ENCODE peak calls at places on chromosomes 6 and 20, in nine cellular contexts. L, C, T, Y, E, K, H, I and S are unnamed samples. For H3K27me3, the result is how much of the 10 kb centered on the place peaks cover.

GRCh38 chr20:6767166-6767535 is 335 bp upstream of the BMP2 start:
- DNase-seq in C (no peak), E (no peak), I (no peak), K (no peak), H (no peak), T (no peak), L (no peak), Y (no peak), S (no peak)

GRCh38 chr6:107033136-107033535 is 5.1 kb downstream of the MTRES1 start:
- DNase-seq in K (peak), C (no peak), I (no peak), H (no peak), L (no peak), E (no peak), T (no peak), Y (no peak), S (no peak)

GRCh38 chr6:164286021-164286420 is 871.5 kb downstream of the QKI start:
- DNase-seq in C (no peak), L (no peak), H (no peak), T (no peak), K (no peak), I (no peak), E (no peak), Y (no peak), S (no peak)

GRCh38 chr6:29011276-29011734 is 6.2 kb upstream of the ZNF311 start:
- DNase-seq in E (peak), Y (no peak), H (peak), I (no peak), T (peak), L (no peak), K (peak), C (no peak), S (no peak)

GRCh38 chr6:52610745-52611355 is 34.0 kb upstream of the TRAM2 start:
- DNase-seq in I (no peak), K (peak), Y (no peak), E (no peak), C (no peak), H (no peak), L (no peak), T (no peak), S (no peak)

GRCh38 chr20:35273449-35274171 is 4.3 kb downstream of the MMP24OS start:
- DNase-seq in I (no peak), H (peak), L (no peak), E (no peak), Y (no peak), K (no peak), C (no peak), T (no peak), S (no peak)

GRCh38 chr6:110398778-110399177 is 16.6 kb downstream of the DDO start:
- DNase-seq in T (no peak), H (no peak), C (no peak), L (no peak), K (peak), I (no peak), Y (no peak), E (no peak), S (no peak)

GRCh38 chr20:22723659-22724058 is 139.3 kb upstream of the FOXA2 start:
- DNase-seq in Y (no peak), C (no peak), E (no peak), K (peak), T (no peak), H (no peak), I (no peak), L (no peak), S (no peak)

GRCh38 chr6:142846459-142846831 is 98.5 kb downstream of the HIVEP2 start:
- DNase-seq in E (no peak), T (no peak), H (no peak), Y (no peak), I (no peak), K (peak), L (no peak), C (no peak), S (no peak)

DNA sequence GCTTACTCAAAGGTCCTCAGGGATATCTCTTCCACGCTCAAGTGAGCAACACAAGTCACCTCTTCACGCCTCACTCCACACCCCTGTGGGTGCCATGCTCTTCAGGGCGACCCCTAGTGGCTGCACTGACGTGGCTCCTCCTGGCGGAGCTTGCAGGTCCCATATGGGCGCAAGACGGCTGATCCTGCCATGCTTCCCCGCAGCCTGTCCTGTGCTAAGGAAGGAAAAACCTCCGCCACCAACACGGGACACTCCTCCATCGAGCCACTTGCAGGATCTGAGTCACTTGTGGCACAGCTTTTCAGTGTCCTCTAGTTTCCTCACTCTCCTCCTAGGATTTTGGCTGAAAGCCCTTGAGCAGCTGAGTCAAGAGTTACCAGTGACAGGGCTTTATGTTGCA is 90.7 kb downstream of the KHDC1L start:
- DNase-seq in E (no peak), C (no peak), I (no peak), T (no peak), L (no peak), Y (no peak), K (peak), H (no peak), S (no peak)
- TF ChIP-seq CTCF in E (peak), C (no peak), I (no peak), T (no peak), L (no peak), Y (no peak), K (peak), H (no peak), S (peak)

GRCh38 chr6:3712827-3713226 is 38.7 kb downstream of the PXDC1 start:
- DNase-seq in T (no peak), I (no peak), H (no peak), Y (no peak), L (no peak), C (no peak), E (no peak), K (no peak), S (no peak)
- H3K4me3 ChIP-seq in T (no peak), I (no peak), H (no peak), Y (no peak), L (no peak), C (no peak), E (no peak), K (no peak), S (no peak)

DNA sequence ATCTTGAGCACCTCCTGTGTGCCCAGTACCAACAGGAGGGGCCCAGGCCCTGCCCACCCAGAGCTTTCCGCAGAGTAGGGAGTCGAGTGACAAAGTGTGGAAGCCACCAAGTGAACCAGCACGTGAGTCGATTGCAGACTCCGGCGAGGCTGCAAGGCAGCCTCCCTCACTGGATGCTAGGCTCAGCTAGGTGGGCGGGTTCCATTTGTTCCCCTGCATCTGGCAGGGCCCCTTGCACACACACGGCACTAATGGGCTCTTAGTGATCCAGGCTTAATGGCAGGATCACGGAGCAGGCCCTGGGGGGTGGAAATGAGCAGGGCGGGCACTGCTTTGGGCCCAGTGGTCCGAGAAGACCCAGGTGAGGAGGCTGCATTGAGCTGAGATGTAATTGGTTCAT is 140.4 kb downstream of the PHACTR3 start:
- DNase-seq in H (no peak), C (no peak), L (no peak), Y (no peak), I (no peak), K (no peak), T (no peak), E (no peak), S (no peak)
- H3K27me3 ChIP-seq in H (under half), C (under half), L (under half), Y (under half), I (under half), K (under half), T (under half), E (under half), S (under half)

GRCh38 chr6:159693128-159693893 is at the start of gene SOD2:
- DNase-seq in C (peak), E (peak), L (peak), K (peak), H (peak), I (peak), Y (peak), T (peak), S (no peak)
- TF ChIP-seq CTCF in C (peak), E (no peak), L (no peak), K (no peak), H (no peak), I (no peak), Y (no peak), T (no peak), S (no peak)

DNA sequence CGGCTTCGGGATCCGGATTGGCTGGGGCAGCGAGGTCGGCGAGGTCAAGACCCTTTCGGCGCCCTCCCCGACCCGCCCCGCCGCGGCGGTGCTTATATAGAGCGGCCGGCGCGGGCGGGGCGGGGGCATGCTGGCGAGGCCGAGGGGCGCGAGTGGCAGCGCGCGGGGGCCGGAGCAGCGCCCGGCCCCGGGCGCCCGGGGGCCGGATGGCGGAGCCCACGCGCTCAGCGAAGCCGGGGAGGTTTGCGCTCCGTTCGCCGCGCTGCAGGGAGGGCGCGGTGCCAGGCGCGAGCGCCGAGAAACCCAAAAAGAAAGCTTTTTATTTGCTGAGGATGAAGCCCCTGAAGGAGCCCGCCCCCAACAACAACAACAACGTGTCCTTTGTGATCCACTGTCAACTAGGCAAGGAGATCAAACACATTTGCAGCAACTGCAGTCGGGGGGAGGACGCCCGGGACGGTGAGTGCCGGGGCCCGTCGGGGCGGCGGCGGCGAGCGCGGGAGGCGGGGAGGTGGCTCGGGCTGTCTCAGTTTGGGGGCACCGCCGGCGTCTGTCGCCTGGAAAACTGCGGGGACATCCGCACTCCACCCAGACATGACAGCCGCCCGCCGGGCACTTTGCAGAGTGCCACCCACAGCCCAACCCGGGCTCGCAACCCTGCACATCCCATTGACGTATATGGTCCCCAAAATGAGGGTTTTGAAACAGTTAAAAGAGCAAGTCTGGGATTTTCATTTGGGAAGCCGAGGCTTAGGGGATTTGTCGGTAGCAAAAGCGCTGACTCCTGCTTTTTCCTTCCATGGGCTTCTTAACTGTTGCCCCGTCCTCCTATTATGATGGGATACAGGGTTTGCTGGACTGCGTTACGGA is 297.3 kb downstream of the PHACTR1 start:
- DNase-seq in Y (no peak), L (no peak), H (no peak), I (peak), C (peak), E (no peak), K (no peak), T (no peak), S (no peak)
- H3K4me3 ChIP-seq in Y (peak), L (peak), H (peak), I (peak), C (peak), E (peak), K (peak), T (peak), S (peak)

GRCh38 chr6:14861491-14861943 is 384.4 kb upstream of the JARID2 start:
- DNase-seq in T (no peak), I (no peak), C (no peak), H (no peak), L (no peak), Y (no peak), E (no peak), K (no peak), S (no peak)
- H3K27me3 ChIP-seq in T (under half), I (under half), C (under half), H (under half), L (under half), Y (under half), E (under half), K (under half), S (under half)